ENCODE peak calls at places on chromosomes 6 and 20, in five cellular contexts. N is prostate gland, D is HCT116, R is K562, J is sigmoid colon. B is an unnamed sample.
A peak's percentile ranks its signal among the peaks of the same experiment; 100 is the strongest.

GRCh38 chr6:154487367-154488275 is 22.9 kb downstream of the CNKSR3 start:
- DNase-seq in J (no peak), D (no peak), R (no peak), N (no peak), B (no peak)

GRCh38 chr6:14838041-14838596 is 407.8 kb upstream of the JARID2 start:
- DNase-seq in R (no peak), J (no peak), N (no peak), D (no peak), B (no peak)

GRCh38 chr6:12126051-12126450 is 113.9 kb downstream of the HIVEP1 start:
- DNase-seq in R (no peak), D (no peak), J (no peak), N (no peak), B (no peak)

GRCh38 chr6:4320860-4321259 is 185.5 kb upstream of the ECI2 start:
- DNase-seq in N (peak; percentile 17), J (no peak), D (no peak), R (no peak), B (no peak)

GRCh38 chr20:4714818-4715217 is 6.9 kb upstream of the PRND start:
- DNase-seq in R (no peak), J (no peak), D (no peak), N (no peak), B (no peak)

GRCh38 chr20:50036703-50037102 is 53.9 kb downstream of the SNAI1 start:
- DNase-seq in N (no peak), R (no peak), J (no peak), D (no peak), B (no peak)

GRCh38 chr6:166365806-166366205 is 16.9 kb downstream of the MPC1 start:
- DNase-seq in N (no peak), R (no peak), J (no peak), D (no peak), B (no peak)

GRCh38 chr6:113560908-113561307 is 296.2 kb upstream of the MARCKS start:
- DNase-seq in D (peak; percentile 32), R (no peak), J (no peak), N (no peak), B (no peak)

GRCh38 chr20:62792182-62792939 is 3.9 kb upstream of the MRGBP start:
- DNase-seq in J (no peak), N (no peak), D (no peak), R (no peak), B (no peak)

GRCh38 chr20:47790032-47790965 is 5.0 kb upstream of the SULF2 start:
- DNase-seq in D (no peak), J (no peak), N (no peak), R (no peak), B (no peak)

GRCh38 chr6:3724451-3725144 is 26.9 kb downstream of the PXDC1 start:
- DNase-seq in N (no peak), D (no peak), J (no peak), R (peak; percentile 53), B (no peak)

GRCh38 chr20:39676857-39677351 is 714.8 kb downstream of the DHX35 start:
- DNase-seq in N (peak; percentile 67), D (no peak), R (no peak), J (no peak), B (no peak)

GRCh38 chr6:5379647-5380242 is 118.4 kb downstream of the FARS2 start:
- DNase-seq in R (peak; percentile 43), D (peak; percentile 24), J (no peak), N (no peak), B (peak; percentile 15)

GRCh38 chr20:46631874-46632446 is 19.3 kb downstream of the SLC13A3 start:
- DNase-seq in J (no peak), R (no peak), D (no peak), N (no peak), B (no peak)

GRCh38 chr6:52976591-52977035 is 18.5 kb downstream of the GSTA4 start:
- DNase-seq in D (no peak), N (no peak), R (no peak), J (no peak), B (no peak)

GRCh38 chr6:117591405-117591804 is 10.9 kb downstream of the GOPC start:
- DNase-seq in J (no peak), D (no peak), N (no peak), R (no peak), B (no peak)

GRCh38 chr6:21402368-21402767 is 191.2 kb upstream of the SOX4 start:
- DNase-seq in D (no peak), R (no peak), J (peak; percentile 79), N (no peak), B (no peak)

GRCh38 chr20:12970372-12970821 is 38.4 kb upstream of the SPTLC3 start:
- DNase-seq in D (no peak), N (no peak), J (no peak), R (no peak), B (no peak)

GRCh38 chr20:47137231-47137865 is 219.2 kb downstream of the ZMYND8 start:
- DNase-seq in N (no peak), R (no peak), J (no peak), D (no peak), B (no peak)

GRCh38 chr6:28725890-28726348 is 197.9 kb downstream of the TRIM27 start:
- DNase-seq in N (no peak), J (no peak), R (peak; percentile 76), D (no peak), B (no peak)

GRCh38 chr20:43187476-43188233 is 2.1 kb downstream of the PTPRT start:
- DNase-seq in R (peak; percentile 81), J (peak; percentile 78), N (peak; percentile 51), D (peak; percentile 8), B (peak; percentile 62)

GRCh38 chr6:118813795-118814194 is 80.2 kb upstream of the ASF1A start:
- DNase-seq in N (no peak), J (no peak), R (no peak), D (no peak), B (no peak)

GRCh38 chr6:29948277-29948676 is 5.9 kb downstream of the HLA-A start:
- DNase-seq in D (no peak), J (no peak), R (no peak), N (no peak), B (no peak)
- TF ChIP-seq POLR2A in D (no peak), J (no peak), R (no peak), N (no peak), B (no peak)

DNA sequence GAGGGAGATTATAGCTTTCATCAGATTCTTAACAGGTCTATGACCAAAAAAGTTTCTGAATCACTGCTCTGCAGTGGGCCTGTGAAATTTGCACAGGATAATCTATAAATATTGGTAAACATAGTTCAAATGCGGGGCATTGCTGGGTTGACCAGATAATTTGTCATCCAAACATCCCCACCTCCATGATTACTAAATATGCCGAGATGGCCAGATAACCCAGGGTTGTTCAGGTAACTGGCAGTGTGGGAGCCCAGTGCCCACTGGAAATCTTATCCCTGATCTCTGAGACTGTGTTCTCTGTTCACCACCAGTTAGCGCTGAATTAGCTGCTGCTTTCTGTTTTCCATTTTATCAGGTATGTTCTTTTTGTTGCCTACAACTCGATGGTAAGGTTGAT is 21.4 kb downstream of the PTK7 start:
- DNase-seq in R (no peak), D (no peak), J (no peak), N (no peak), B (no peak)
- TF ChIP-seq POLR2AphosphoS5 in R (no peak), D (no peak), J (no peak), N (no peak), B (no peak)

GRCh38 chr6:36596359-36596758 is 2.2 kb downstream of the SRSF3 start:
- DNase-seq in R (peak; percentile 50), N (no peak), J (peak; percentile 4), D (no peak), B (no peak)

GRCh38 chr6:36594029-36594815 is at the start of gene SRSF3:
- DNase-seq in D (peak; percentile 95), J (peak; percentile 99), R (peak; percentile 99), N (peak; percentile 98), B (peak; percentile 80)

GRCh38 chr6:36594816-36595167 is 630 bp downstream of the SRSF3 start:
- DNase-seq in R (no peak), J (peak; percentile 29), N (no peak), D (no peak), B (no peak)

GRCh38 chr6:36597775-36598174 is 3.6 kb downstream of the SRSF3 start:
- DNase-seq in J (peak; percentile 32), R (no peak), N (no peak), D (no peak), B (no peak)

GRCh38 chr6:36595168-36595818 is 1.1 kb downstream of the SRSF3 start:
- DNase-seq in N (peak; percentile 60), J (peak; percentile 84), D (no peak), R (peak; percentile 51), B (no peak)
- TF ChIP-seq POLR2A in N (peak; percentile 19), J (no peak), D (no peak), R (peak; percentile 41), B (peak; percentile 61)

GRCh38 chr6:42257614-42258013 is 40.0 kb upstream of the MRPS10 start:
- DNase-seq in J (no peak), D (no peak), N (no peak), R (no peak), B (no peak)
- TF ChIP-seq POLR2AphosphoS5 in J (no peak), D (no peak), N (no peak), R (no peak), B (no peak)

GRCh38 chr20:1328680-1329330 is at the start of gene SDCBP2:
- DNase-seq in D (peak; percentile 23), R (no peak), N (peak; percentile 51), J (peak; percentile 49), B (no peak)

GRCh38 chr20:1325173-1326030 is 3.5 kb downstream of the SDCBP2 start:
- DNase-seq in N (peak; percentile 94), R (peak; percentile 97), J (peak; percentile 99), D (peak; percentile 88), B (peak; percentile 96)

GRCh38 chr20:1327827-1328679 is 886 bp downstream of the SDCBP2 start:
- DNase-seq in J (peak; percentile 49), R (no peak), D (no peak), N (no peak), B (no peak)

GRCh38 chr20:1326031-1326930 is 2.7 kb downstream of the SDCBP2 start:
- DNase-seq in R (no peak), D (no peak), N (no peak), J (peak; percentile 73), B (no peak)

GRCh38 chr20:1327241-1327653 is 1.7 kb downstream of the SDCBP2 start:
- DNase-seq in D (no peak), R (no peak), J (peak; percentile 66), N (no peak), B (no peak)
- TF ChIP-seq POLR2A in D (no peak), R (no peak), J (no peak), N (no peak), B (no peak)

DNA sequence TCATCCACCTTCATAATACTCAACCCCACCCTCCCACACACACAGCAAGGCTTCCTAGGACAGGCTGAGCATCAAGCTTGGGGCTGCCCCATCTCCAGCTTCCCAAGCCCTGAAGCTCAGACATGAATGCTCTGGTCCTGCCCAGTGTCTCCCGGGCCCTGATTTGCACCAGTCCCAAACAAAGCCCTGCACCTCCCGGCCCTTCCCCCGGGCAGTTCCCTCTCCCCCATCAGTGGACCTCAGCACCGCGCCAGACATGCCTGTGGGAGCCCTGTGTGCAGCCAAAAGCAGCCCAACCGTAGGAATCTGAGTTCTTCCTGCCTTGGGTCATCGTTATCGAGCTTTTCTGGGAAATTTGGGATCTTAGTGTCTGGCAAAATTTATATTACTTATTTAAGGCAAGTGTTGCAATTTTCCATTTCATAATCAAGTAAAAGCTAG is 63.5 kb downstream of the THBS2 start:
- DNase-seq in D (no peak), J (peak; percentile 89), N (no peak), R (no peak), B (no peak)
- TF ChIP-seq POLR2AphosphoS5 in D (no peak), J (peak; percentile 61), N (no peak), R (no peak), B (no peak)

GRCh38 chr6:31660224-31660997 is at the start of gene C6orf47:
- DNase-seq in J (peak; percentile 95), D (peak; percentile 51), N (peak; percentile 81), R (peak; percentile 97), B (peak; percentile 84)
- TF ChIP-seq POLR2A in J (peak; percentile 81), D (peak; percentile 94), N (peak; percentile 84), R (peak; percentile 93), B (peak; percentile 88)